ENCODE peak calls at places on chromosomes 6 and 20, in four cellular contexts. One of them, this sample, is unnamed.

GRCh38 chr6:6699741-6700367 is 111.3 kb downstream of the LY86 start:
- DNase-seq in AG10803: peak; percentile 99
- DNase-seq in GM12892: no peak
- DNase-seq in GM12865: no peak
- DNase-seq in this sample: peak; percentile 87

GRCh38 chr6:41647061-41647511 is 8.8 kb downstream of the MDFI start:
- DNase-seq in AG10803: no peak
- DNase-seq in GM12892: no peak
- DNase-seq in GM12865: no peak
- DNase-seq in this sample: no peak

GRCh38 chr20:38165966-38166706 is 1.1 kb upstream of the TGM2 start:
- DNase-seq in AG10803: peak; percentile 56
- DNase-seq in GM12892: no peak
- DNase-seq in GM12865: no peak
- DNase-seq in this sample: no peak

GRCh38 chr6:7196019-7196402 is 88.2 kb downstream of the RREB1 start:
- DNase-seq in AG10803: no peak
- DNase-seq in GM12892: no peak
- DNase-seq in GM12865: no peak
- DNase-seq in this sample: no peak

GRCh38 chr6:113246186-113246585 is 611.0 kb upstream of the MARCKS start:
- DNase-seq in AG10803: peak; percentile 7
- DNase-seq in GM12892: no peak
- DNase-seq in GM12865: no peak
- DNase-seq in this sample: no peak

GRCh38 chr6:15365273-15365687 is 119.4 kb downstream of the JARID2 start:
- DNase-seq in AG10803: peak; percentile 92
- DNase-seq in GM12892: no peak
- DNase-seq in GM12865: no peak
- DNase-seq in this sample: no peak

GRCh38 chr6:111478749-111479148 is 4.3 kb downstream of the REV3L start:
- DNase-seq in AG10803: peak; percentile 69
- DNase-seq in GM12892: no peak
- DNase-seq in GM12865: peak; percentile 60
- DNase-seq in this sample: peak; percentile 34

GRCh38 chr6:51339728-51340127 is 521.1 kb downstream of the TFAP2B start:
- DNase-seq in AG10803: no peak
- DNase-seq in GM12892: no peak
- DNase-seq in GM12865: no peak
- DNase-seq in this sample: no peak

GRCh38 chr6:168155193-168155592 is 76.2 kb upstream of the FRMD1 start:
- DNase-seq in AG10803: peak; percentile 46
- DNase-seq in GM12892: no peak
- DNase-seq in GM12865: no peak
- DNase-seq in this sample: no peak

GRCh38 chr6:75896526-75896925 is 147.5 kb downstream of the MYO6 start:
- DNase-seq in AG10803: peak; percentile 9
- DNase-seq in GM12892: no peak
- DNase-seq in GM12865: no peak
- DNase-seq in this sample: no peak

GRCh38 chr6:168576388-168576787 is 135.4 kb downstream of the SMOC2 start:
- DNase-seq in AG10803: no peak
- DNase-seq in GM12892: no peak
- DNase-seq in GM12865: no peak
- DNase-seq in this sample: no peak

GRCh38 chr6:142842423-142843261 is 102.3 kb downstream of the HIVEP2 start:
- DNase-seq in AG10803: no peak
- DNase-seq in GM12892: no peak
- DNase-seq in GM12865: peak; percentile 95
- DNase-seq in this sample: peak; percentile 24

GRCh38 chr6:106739387-106739786 is 110.0 kb downstream of the QRSL1 start:
- DNase-seq in AG10803: peak; percentile 17
- DNase-seq in GM12892: no peak
- DNase-seq in GM12865: no peak
- DNase-seq in this sample: no peak

GRCh38 chr6:168713839-168714238 is 272.9 kb downstream of the SMOC2 start:
- DNase-seq in AG10803: no peak
- DNase-seq in GM12892: no peak
- DNase-seq in GM12865: no peak
- DNase-seq in this sample: peak; percentile 44

GRCh38 chr6:81844686-81845085 is 92.2 kb upstream of the TENT5A start:
- DNase-seq in AG10803: peak; percentile 48
- DNase-seq in GM12892: no peak
- DNase-seq in GM12865: no peak
- DNase-seq in this sample: no peak

GRCh38 chr6:151325075-151326050 is 66.0 kb downstream of the ZBTB2 start:
- DNase-seq in AG10803: peak; percentile 60
- DNase-seq in GM12892: no peak
- DNase-seq in GM12865: peak; percentile 15
- DNase-seq in this sample: peak; percentile 31

GRCh38 chr6:150723056-150723658 is 123.5 kb downstream of the PLEKHG1 start:
- DNase-seq in AG10803: no peak
- DNase-seq in GM12892: no peak
- DNase-seq in GM12865: no peak
- DNase-seq in this sample: no peak